ENCODE peak calls at places on chromosomes 4 and X, in five cellular contexts. E is K562, V is A549, Q is HepG2, T is GM12878. A is an unnamed sample.

GRCh38 chr4:118772149-118773081 is 63.5 kb downstream of the SEC24D start:
- DNase-seq in T (no peak), Q (peak; percentile 18), E (peak; percentile 44), V (peak; percentile 44), A (no peak)

GRCh38 chr4:152259866-152260265 is 276.0 kb downstream of the FBXW7 start:
- DNase-seq in E (no peak), Q (no peak), T (no peak), V (no peak), A (no peak)

GRCh38 chr4:40933272-40934053 is 183.7 kb downstream of the NSUN7 start:
- DNase-seq in E (no peak), Q (no peak), T (no peak), V (no peak), A (peak; percentile 20)

GRCh38 chr4:4867745-4868505 is 8.5 kb downstream of the MSX1 start:
- DNase-seq in V (no peak), T (no peak), E (no peak), Q (no peak), A (no peak)

GRCh38 chrX:49069038-49069437 is 4.8 kb downstream of the PRAF2 start:
- DNase-seq in E (no peak), Q (no peak), V (no peak), T (no peak), A (no peak)

GRCh38 chr4:86971355-86971683 is 36.5 kb downstream of the AFF1 start:
- DNase-seq in T (no peak), E (no peak), Q (no peak), V (no peak), A (no peak)

GRCh38 chrX:21747523-21747922 is 10.4 kb downstream of the SMPX start:
- DNase-seq in V (no peak), T (no peak), Q (no peak), E (no peak), A (no peak)

GRCh38 chrX:47628980-47629379 is 750 bp downstream of the CFP start:
- DNase-seq in V (no peak), Q (no peak), E (no peak), T (no peak), A (no peak)

GRCh38 chr4:151184523-151185458 is 85.4 kb downstream of the RPS3A start:
- DNase-seq in T (no peak), E (no peak), V (peak; percentile 76), Q (peak; percentile 9), A (no peak)

GRCh38 chr4:124334119-124334518 is 378.4 kb downstream of the ANKRD50 start:
- DNase-seq in E (peak; percentile 11), T (no peak), V (peak; percentile 65), Q (peak; percentile 24), A (peak; percentile 42)

GRCh38 chrX:138519296-138519695 is 192.2 kb downstream of the FGF13 start:
- DNase-seq in E (no peak), T (no peak), V (no peak), Q (no peak), A (no peak)

GRCh38 chrX:85897376-85898110 is 149.8 kb downstream of the CHM start:
- DNase-seq in V (no peak), T (no peak), E (peak; percentile 5), Q (no peak), A (no peak)

GRCh38 chr4:6419452-6420028 is 52.9 kb downstream of the PPP2R2C start:
- DNase-seq in E (no peak), T (no peak), V (peak; percentile 4), Q (no peak), A (no peak)

GRCh38 chr4:107017681-107018321 is 18.3 kb downstream of the DKK2 start:
- DNase-seq in T (no peak), V (no peak), Q (no peak), E (no peak), A (no peak)

GRCh38 chr4:54914781-54915180 is 210.6 kb downstream of the KDR start:
- DNase-seq in E (no peak), V (no peak), T (no peak), Q (no peak), A (no peak)

GRCh38 chr4:118905546-118905945 is 16.9 kb downstream of the SYNPO2 start:
- DNase-seq in Q (no peak), V (no peak), T (no peak), E (peak; percentile 11), A (no peak)

GRCh38 chr4:36841583-36842326 is 402.8 kb upstream of the NWD2 start:
- DNase-seq in Q (no peak), V (peak; percentile 1), E (no peak), T (peak; percentile 35), A (no peak)

GRCh38 chr4:39657465-39657864 is 18.8 kb upstream of the SMIM14 start:
- DNase-seq in T (peak; percentile 67), E (no peak), Q (no peak), V (no peak), A (no peak)

GRCh38 chr4:100880012-100880411 is 362.2 kb upstream of the EMCN start:
- DNase-seq in E (no peak), V (no peak), Q (no peak), T (no peak), A (no peak)

GRCh38 chrX:68999931-69000330 is 165.3 kb downstream of the PJA1 start:
- DNase-seq in E (no peak), Q (no peak), T (no peak), V (no peak), A (no peak)

GRCh38 chr4:41039312-41039711 is 175.0 kb downstream of the APBB2 start:
- DNase-seq in V (no peak), T (no peak), Q (no peak), E (no peak), A (no peak)

GRCh38 chr4:174834477-174834876 is 5.4 kb upstream of the GLRA3 start:
- DNase-seq in E (no peak), Q (no peak), T (no peak), V (no peak), A (no peak)

GRCh38 chr4:42302348-42302747 is 94.9 kb upstream of the SHISA3 start:
- DNase-seq in E (peak; percentile 33), T (no peak), Q (peak; percentile 68), V (peak; percentile 21), A (peak; percentile 64)

GRCh38 chr4:8079031-8079885 is 79.4 kb downstream of the ABLIM2 start:
- DNase-seq in E (peak; percentile 30), V (peak; percentile 20), T (no peak), Q (no peak), A (peak; percentile 77)

GRCh38 chr4:168755643-168756482 is 254.2 kb downstream of the CBR4 start:
- DNase-seq in E (no peak), Q (no peak), T (no peak), V (no peak), A (no peak)

GRCh38 chr4:146098397-146098796 is 77.1 kb upstream of the LSM6 start:
- DNase-seq in Q (no peak), V (no peak), T (peak; percentile 58), E (no peak), A (no peak)

GRCh38 chr4:107279729-107280128 is 243.6 kb upstream of the DKK2 start:
- DNase-seq in T (no peak), V (peak; percentile 16), E (no peak), Q (peak; percentile 23), A (no peak)

GRCh38 chr4:100008048-100008447 is 58.0 kb upstream of the H2AZ1 start:
- DNase-seq in Q (no peak), V (peak; percentile 9), T (no peak), E (no peak), A (no peak)

GRCh38 chrX:31181377-31182038 is 109.7 kb upstream of the FTHL17 start:
- DNase-seq in T (no peak), E (no peak), V (no peak), Q (no peak), A (no peak)

GRCh38 chrX:56764153-56764974 is 35.3 kb downstream of the NBDY start:
- DNase-seq in Q (peak; percentile 48), V (peak; percentile 73), E (peak; percentile 42), T (peak; percentile 99), A (peak; percentile 79)

GRCh38 chr4:135371137-135371536 is 1169.5 kb upstream of the PABPC4L start:
- DNase-seq in T (no peak), E (no peak), Q (peak; percentile 15), V (no peak), A (peak; percentile 4)

GRCh38 chr4:48189731-48190130 is 55.7 kb upstream of the TXK start:
- DNase-seq in T (no peak), E (no peak), V (no peak), Q (no peak), A (no peak)

GRCh38 chr4:168993724-168994510 is 16.1 kb downstream of the CBR4 start:
- DNase-seq in V (no peak), Q (no peak), T (no peak), E (no peak), A (no peak)

GRCh38 chr4:20376070-20376469 is 124.4 kb downstream of the SLIT2 start:
- DNase-seq in Q (no peak), E (no peak), V (no peak), T (no peak), A (no peak)
- TF ChIP-seq CHD2 in Q (no peak), E (no peak), V (no peak), T (no peak), A (no peak)

DNA sequence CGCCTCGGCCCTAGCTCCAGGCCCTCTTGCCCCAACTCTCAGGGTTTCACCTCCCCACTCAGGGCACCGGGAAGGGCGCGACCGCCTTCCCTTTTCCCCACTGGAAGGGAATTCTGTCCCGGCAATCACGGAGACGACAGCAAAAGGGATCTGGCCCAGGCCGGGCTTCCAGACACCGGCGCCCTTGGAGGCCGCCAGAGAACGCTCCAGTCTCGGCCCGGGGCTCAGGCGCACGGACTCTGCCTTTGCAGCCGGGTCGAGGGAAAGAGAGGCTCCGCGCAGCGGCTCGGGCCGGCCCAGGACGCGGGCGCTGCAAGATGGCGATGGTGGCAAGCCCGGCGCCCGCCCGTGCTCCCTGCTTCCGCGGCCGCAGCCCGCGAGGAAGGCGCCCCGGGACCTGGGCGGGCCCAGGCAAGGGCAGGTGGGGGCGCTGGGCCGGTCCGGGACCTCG is 1.1 kb downstream of the CTBP1 start:
- DNase-seq in E (no peak), Q (no peak), V (no peak), T (no peak), A (no peak)
- H3K4me1 ChIP-seq in E (peaks cover 79% of the 10 kb centered on the region), Q (peaks cover 56% of the 10 kb centered on the region), V (peaks cover 16% of the 10 kb centered on the region), T (peaks cover 24% of the 10 kb centered on the region), A (peaks cover 36% of the 10 kb centered on the region)

GRCh38 chr4:121168865-121169281 is 4.8 kb upstream of the TNIP3 start:
- DNase-seq in V (no peak), E (no peak), Q (no peak), T (peak; percentile 71), A (no peak)
- TF ChIP-seq CHD2 in V (no peak), E (no peak), Q (no peak), T (peak; percentile 30), A (no peak)

GRCh38 chr4:82358773-82359324 is 14.9 kb downstream of the HNRNPD start:
- DNase-seq in E (no peak), Q (no peak), V (no peak), T (no peak), A (no peak)

GRCh38 chr4:82357640-82358039 is 16.2 kb downstream of the HNRNPD start:
- DNase-seq in V (no peak), Q (no peak), T (no peak), E (no peak), A (no peak)

GRCh38 chr4:82360298-82361177 is 13.3 kb downstream of the HNRNPD start:
- DNase-seq in E (peak; percentile 34), T (no peak), V (peak; percentile 27), Q (no peak), A (peak; percentile 30)

GRCh38 chr4:82363896-82364487 is 9.8 kb downstream of the HNRNPD start:
- DNase-seq in T (no peak), Q (no peak), E (no peak), V (no peak), A (no peak)

DNA sequence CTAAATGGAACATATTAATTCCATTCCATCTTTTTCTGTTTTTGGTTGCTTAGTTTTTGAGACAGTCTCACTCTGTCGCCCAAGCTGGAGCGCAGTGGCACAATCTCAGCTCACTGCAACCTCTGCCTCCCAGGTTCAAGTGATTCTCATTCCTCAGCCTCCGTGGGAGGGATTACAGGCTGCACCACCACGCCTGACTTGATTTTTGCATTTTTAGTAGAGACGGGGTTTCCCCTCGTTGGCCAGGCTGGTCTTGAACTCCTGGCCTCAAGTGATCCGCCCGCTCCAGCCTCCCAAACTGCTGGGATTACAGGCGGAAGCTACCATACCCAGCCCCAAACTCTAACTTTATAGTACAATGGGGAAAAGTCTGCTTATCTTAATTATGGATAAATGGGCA is 11.2 kb downstream of the HNRNPD start:
- DNase-seq in V (no peak), T (no peak), Q (no peak), E (no peak), A (no peak)
- H3K4me1 ChIP-seq in V (peaks cover 36% of the 10 kb centered on the region), T (peaks cover 5% of the 10 kb centered on the region), Q (peaks cover 64% of the 10 kb centered on the region), E (peaks cover 10% of the 10 kb centered on the region), A (peaks cover 12% of the 10 kb centered on the region)

A was measured in SK-N-SH.